ENCODE peak calls at places on chromosome 12, in six cellular contexts. One of them, this sample, is unnamed.

GRCh38 chr12:122880668-122881067 is 15.3 kb downstream of the VPS37B start:
- DNase-seq in endothelial cell of umbilical vein: no peak
- DNase-seq in breast epithelium: no peak
- DNase-seq in GM23338: peak; percentile 73
- DNase-seq in transverse colon: no peak
- DNase-seq in H1: no peak
- DNase-seq in this sample: no peak

GRCh38 chr12:989751-990278 is 1.2 kb upstream of the ERC1 start:
- DNase-seq in endothelial cell of umbilical vein: peak; percentile 78
- DNase-seq in breast epithelium: no peak
- DNase-seq in GM23338: no peak
- DNase-seq in transverse colon: peak; percentile 13
- DNase-seq in H1: no peak
- DNase-seq in this sample: no peak

GRCh38 chr12:76520348-76520747 is 39.2 kb downstream of the OSBPL8 start:
- DNase-seq in endothelial cell of umbilical vein: peak; percentile 45
- DNase-seq in breast epithelium: no peak
- DNase-seq in GM23338: no peak
- DNase-seq in transverse colon: no peak
- DNase-seq in H1: no peak
- DNase-seq in this sample: no peak

GRCh38 chr12:57735952-57736742 is 2.4 kb downstream of the AGAP2 start:
- DNase-seq in endothelial cell of umbilical vein: no peak
- DNase-seq in breast epithelium: no peak
- DNase-seq in GM23338: peak; percentile 91
- DNase-seq in transverse colon: no peak
- DNase-seq in H1: no peak
- DNase-seq in this sample: no peak

GRCh38 chr12:53047221-53048032 is 2.4 kb upstream of the TNS2 start:
- DNase-seq in endothelial cell of umbilical vein: peak; percentile 32
- DNase-seq in breast epithelium: peak; percentile 80
- DNase-seq in GM23338: peak; percentile 86
- DNase-seq in transverse colon: peak; percentile 83
- DNase-seq in H1: no peak
- DNase-seq in this sample: no peak

GRCh38 chr12:130973906-130974305 is 20.2 kb downstream of the ADGRD1 start:
- DNase-seq in endothelial cell of umbilical vein: no peak
- DNase-seq in breast epithelium: no peak
- DNase-seq in GM23338: no peak
- DNase-seq in transverse colon: no peak
- DNase-seq in H1: no peak
- DNase-seq in this sample: no peak

GRCh38 chr12:50220357-50221061 is 53.3 kb upstream of the CERS5 start:
- DNase-seq in endothelial cell of umbilical vein: peak; percentile 77
- DNase-seq in breast epithelium: no peak
- DNase-seq in GM23338: no peak
- DNase-seq in transverse colon: no peak
- DNase-seq in H1: no peak
- DNase-seq in this sample: no peak

GRCh38 chr12:117466677-117467362 is 105.4 kb upstream of the NOS1 start:
- DNase-seq in endothelial cell of umbilical vein: no peak
- DNase-seq in breast epithelium: no peak
- DNase-seq in GM23338: no peak
- DNase-seq in transverse colon: peak; percentile 7
- DNase-seq in H1: no peak
- DNase-seq in this sample: no peak

GRCh38 chr12:53603196-53603595 is 23.0 kb downstream of the ATF7 start:
- DNase-seq in endothelial cell of umbilical vein: peak; percentile 39
- DNase-seq in breast epithelium: no peak
- DNase-seq in GM23338: peak; percentile 26
- DNase-seq in transverse colon: no peak
- DNase-seq in H1: no peak
- DNase-seq in this sample: no peak

GRCh38 chr12:3694673-3695072 is 58.2 kb downstream of the CRACR2A start:
- DNase-seq in endothelial cell of umbilical vein: no peak
- DNase-seq in breast epithelium: no peak
- DNase-seq in GM23338: no peak
- DNase-seq in transverse colon: no peak
- DNase-seq in H1: no peak
- DNase-seq in this sample: no peak

GRCh38 chr12:44942714-44943113 is 66.6 kb upstream of the NELL2 start:
- DNase-seq in endothelial cell of umbilical vein: no peak
- DNase-seq in breast epithelium: no peak
- DNase-seq in GM23338: no peak
- DNase-seq in transverse colon: no peak
- DNase-seq in H1: no peak
- DNase-seq in this sample: no peak

GRCh38 chr12:119334459-119335170 is at the start of gene CCDC60:
- DNase-seq in endothelial cell of umbilical vein: no peak
- DNase-seq in breast epithelium: no peak
- DNase-seq in GM23338: peak; percentile 95
- DNase-seq in transverse colon: peak; percentile 52
- DNase-seq in H1: peak; percentile 61
- DNase-seq in this sample: no peak

GRCh38 chr12:65800928-65801327 is 23.4 kb upstream of the HMGA2 start:
- DNase-seq in endothelial cell of umbilical vein: no peak
- DNase-seq in breast epithelium: no peak
- DNase-seq in GM23338: no peak
- DNase-seq in transverse colon: no peak
- DNase-seq in H1: no peak
- DNase-seq in this sample: no peak

GRCh38 chr12:26346748-26347147 is 151.4 kb downstream of the SSPN start:
- DNase-seq in endothelial cell of umbilical vein: no peak
- DNase-seq in breast epithelium: no peak
- DNase-seq in GM23338: no peak
- DNase-seq in transverse colon: no peak
- DNase-seq in H1: no peak
- DNase-seq in this sample: no peak

GRCh38 chr12:1530592-1531159 is 63.7 kb downstream of the FBXL14 start:
- DNase-seq in endothelial cell of umbilical vein: no peak
- DNase-seq in breast epithelium: no peak
- DNase-seq in GM23338: peak; percentile 34
- DNase-seq in transverse colon: no peak
- DNase-seq in H1: no peak
- DNase-seq in this sample: no peak

GRCh38 chr12:92971869-92972524 is 42.9 kb upstream of the EEA1 start:
- DNase-seq in endothelial cell of umbilical vein: peak; percentile 45
- DNase-seq in breast epithelium: no peak
- DNase-seq in GM23338: no peak
- DNase-seq in transverse colon: no peak
- DNase-seq in H1: no peak
- DNase-seq in this sample: no peak

GRCh38 chr12:117684471-117684870 is 284.3 kb downstream of the KSR2 start:
- DNase-seq in endothelial cell of umbilical vein: no peak
- DNase-seq in breast epithelium: no peak
- DNase-seq in GM23338: no peak
- DNase-seq in transverse colon: no peak
- DNase-seq in H1: no peak
- DNase-seq in this sample: no peak

GRCh38 chr12:117052386-117053049 is 46.7 kb downstream of the TESC start:
- DNase-seq in endothelial cell of umbilical vein: no peak
- DNase-seq in breast epithelium: no peak
- DNase-seq in GM23338: peak; percentile 43
- DNase-seq in transverse colon: no peak
- DNase-seq in H1: no peak
- DNase-seq in this sample: no peak

GRCh38 chr12:68784015-68784414 is 24.0 kb upstream of the MDM2 start:
- DNase-seq in endothelial cell of umbilical vein: no peak
- DNase-seq in breast epithelium: no peak
- DNase-seq in GM23338: peak; percentile 35
- DNase-seq in transverse colon: no peak
- DNase-seq in H1: no peak
- DNase-seq in this sample: no peak

GRCh38 chr12:41663487-41664258 is 475.6 kb downstream of the PDZRN4 start:
- DNase-seq in endothelial cell of umbilical vein: peak; percentile 50
- DNase-seq in breast epithelium: no peak
- DNase-seq in GM23338: peak; percentile 80
- DNase-seq in transverse colon: no peak
- DNase-seq in H1: no peak
- DNase-seq in this sample: no peak

GRCh38 chr12:76074701-76075336 is 9.7 kb downstream of the NAP1L1 start:
- DNase-seq in endothelial cell of umbilical vein: no peak
- DNase-seq in breast epithelium: no peak
- DNase-seq in GM23338: no peak
- DNase-seq in transverse colon: no peak
- DNase-seq in H1: no peak
- DNase-seq in this sample: no peak

GRCh38 chr12:124654666-124655316 is 87.4 kb upstream of the NCOR2 start:
- DNase-seq in endothelial cell of umbilical vein: no peak
- DNase-seq in breast epithelium: peak; percentile 48
- DNase-seq in GM23338: no peak
- DNase-seq in transverse colon: no peak
- DNase-seq in H1: no peak
- DNase-seq in this sample: no peak

GRCh38 chr12:69239922-69240624 is 704 bp downstream of the CPSF6 start:
- DNase-seq in endothelial cell of umbilical vein: peak; percentile 50
- DNase-seq in breast epithelium: peak; percentile 39
- DNase-seq in GM23338: peak; percentile 75
- DNase-seq in transverse colon: peak; percentile 55
- DNase-seq in H1: no peak
- DNase-seq in this sample: no peak

GRCh38 chr12:89352492-89353187 is at the start of gene DUSP6:
- DNase-seq in endothelial cell of umbilical vein: peak; percentile 100
- DNase-seq in breast epithelium: peak; percentile 97
- DNase-seq in GM23338: peak; percentile 99
- DNase-seq in transverse colon: peak; percentile 97
- DNase-seq in H1: peak; percentile 96
- DNase-seq in this sample: peak; percentile 94

GRCh38 chr12:89352242-89352491 is 134 bp downstream of the DUSP6 start:
- DNase-seq in endothelial cell of umbilical vein: no peak
- DNase-seq in breast epithelium: no peak
- DNase-seq in GM23338: no peak
- DNase-seq in transverse colon: no peak
- DNase-seq in H1: no peak
- DNase-seq in this sample: no peak

GRCh38 chr12:89350661-89351488 is 1.4 kb downstream of the DUSP6 start:
- DNase-seq in endothelial cell of umbilical vein: peak; percentile 45
- DNase-seq in breast epithelium: no peak
- DNase-seq in GM23338: no peak
- DNase-seq in transverse colon: peak; percentile 33
- DNase-seq in H1: no peak
- DNase-seq in this sample: no peak

GRCh38 chr12:89350260-89350659 is 2.0 kb downstream of the DUSP6 start:
- DNase-seq in endothelial cell of umbilical vein: peak; percentile 25
- DNase-seq in breast epithelium: no peak
- DNase-seq in GM23338: peak; percentile 61
- DNase-seq in transverse colon: no peak
- DNase-seq in H1: no peak
- DNase-seq in this sample: no peak

DNA sequence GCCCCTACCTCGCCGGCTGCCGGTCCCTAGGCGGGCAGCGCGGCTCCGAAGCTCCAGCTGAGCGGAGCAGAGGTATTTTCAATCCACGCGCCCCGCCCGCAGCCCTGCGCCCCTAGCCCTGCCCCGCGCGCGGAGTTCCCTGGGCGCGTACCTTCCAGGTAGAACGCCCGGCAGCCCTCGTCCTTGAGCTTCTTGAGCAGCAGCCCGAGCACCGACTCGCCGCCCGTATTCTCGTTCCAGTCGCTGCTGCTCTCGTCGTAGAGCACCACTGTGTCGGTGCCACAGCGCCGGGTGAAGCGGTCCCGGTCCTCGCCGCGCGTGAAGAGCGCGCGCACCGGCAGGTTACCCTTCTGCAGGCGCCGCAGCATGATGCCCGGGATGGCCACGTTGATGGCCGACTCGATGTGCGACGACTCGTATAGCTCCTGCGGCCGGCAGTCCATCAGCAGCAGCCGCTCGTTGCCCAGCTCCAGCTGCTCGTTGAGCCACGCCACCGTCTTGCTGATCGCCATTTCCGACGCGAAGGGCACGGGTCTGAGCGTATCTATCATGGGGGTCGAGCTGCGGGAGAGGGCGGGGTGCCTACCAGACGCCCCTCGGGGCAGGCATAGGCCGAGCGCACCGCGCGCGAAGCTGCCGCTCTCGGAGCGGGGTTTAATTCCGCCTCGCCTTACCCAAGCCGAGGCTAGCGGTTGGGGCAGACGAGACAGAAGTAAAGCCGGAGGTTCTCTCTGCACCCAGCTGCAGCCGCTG is 636 bp downstream of the DUSP6 start:
- DNase-seq in endothelial cell of umbilical vein: no peak
- DNase-seq in breast epithelium: no peak
- DNase-seq in GM23338: no peak
- DNase-seq in transverse colon: peak; percentile 47
- DNase-seq in H1: no peak
- DNase-seq in this sample: no peak
- TF ChIP-seq POLR2AphosphoS5 in endothelial cell of umbilical vein: no peak
- TF ChIP-seq POLR2AphosphoS5 in breast epithelium: no peak
- TF ChIP-seq POLR2AphosphoS5 in GM23338: peak; percentile 7
- TF ChIP-seq POLR2AphosphoS5 in transverse colon: no peak
- TF ChIP-seq POLR2AphosphoS5 in H1: peak; percentile 34
- TF ChIP-seq POLR2AphosphoS5 in this sample: no peak

GRCh38 chr12:62597253-62597652 is 130.6 kb downstream of the MON2 start:
- DNase-seq in endothelial cell of umbilical vein: no peak
- DNase-seq in breast epithelium: no peak
- DNase-seq in GM23338: no peak
- DNase-seq in transverse colon: no peak
- DNase-seq in H1: no peak
- DNase-seq in this sample: no peak

GRCh38 chr12:62598846-62599245 is 132.2 kb downstream of the MON2 start:
- DNase-seq in endothelial cell of umbilical vein: no peak
- DNase-seq in breast epithelium: no peak
- DNase-seq in GM23338: no peak
- DNase-seq in transverse colon: no peak
- DNase-seq in H1: no peak
- DNase-seq in this sample: no peak

GRCh38 chr12:62601765-62602444 is 135.3 kb downstream of the MON2 start:
- DNase-seq in endothelial cell of umbilical vein: no peak
- DNase-seq in breast epithelium: no peak
- DNase-seq in GM23338: no peak
- DNase-seq in transverse colon: no peak
- DNase-seq in H1: no peak
- DNase-seq in this sample: no peak

GRCh38 chr12:62602445-62603060 is 135.9 kb downstream of the MON2 start:
- DNase-seq in endothelial cell of umbilical vein: peak; percentile 91
- DNase-seq in breast epithelium: peak; percentile 88
- DNase-seq in GM23338: peak; percentile 95
- DNase-seq in transverse colon: peak; percentile 91
- DNase-seq in H1: peak; percentile 79
- DNase-seq in this sample: peak; percentile 46

GRCh38 chr12:62600038-62600437 is 133.4 kb downstream of the MON2 start:
- DNase-seq in endothelial cell of umbilical vein: no peak
- DNase-seq in breast epithelium: no peak
- DNase-seq in GM23338: peak; percentile 46
- DNase-seq in transverse colon: no peak
- DNase-seq in H1: no peak
- DNase-seq in this sample: no peak
- TF ChIP-seq CTCF in endothelial cell of umbilical vein: no peak
- TF ChIP-seq CTCF in breast epithelium: no peak
- TF ChIP-seq CTCF in GM23338: peak; percentile 52
- TF ChIP-seq CTCF in transverse colon: no peak
- TF ChIP-seq CTCF in H1: peak; percentile 25
- TF ChIP-seq CTCF in this sample: peak; percentile 44

GRCh38 chr12:56165369-56165768 is 7.2 kb downstream of the MYL6 start:
- DNase-seq in endothelial cell of umbilical vein: no peak
- DNase-seq in breast epithelium: no peak
- DNase-seq in GM23338: no peak
- DNase-seq in transverse colon: no peak
- DNase-seq in H1: no peak
- DNase-seq in this sample: no peak
- TF ChIP-seq POLR2AphosphoS5 in endothelial cell of umbilical vein: peak; percentile 62
- TF ChIP-seq POLR2AphosphoS5 in breast epithelium: no peak
- TF ChIP-seq POLR2AphosphoS5 in GM23338: no peak
- TF ChIP-seq POLR2AphosphoS5 in transverse colon: no peak
- TF ChIP-seq POLR2AphosphoS5 in H1: peak; percentile 74
- TF ChIP-seq POLR2AphosphoS5 in this sample: no peak

GRCh38 chr12:115443351-115443938 is 759.5 kb upstream of the TBX3 start:
- DNase-seq in endothelial cell of umbilical vein: no peak
- DNase-seq in breast epithelium: no peak
- DNase-seq in GM23338: no peak
- DNase-seq in transverse colon: no peak
- DNase-seq in H1: no peak
- DNase-seq in this sample: no peak
- TF ChIP-seq CTCF in endothelial cell of umbilical vein: no peak
- TF ChIP-seq CTCF in breast epithelium: no peak
- TF ChIP-seq CTCF in GM23338: no peak
- TF ChIP-seq CTCF in transverse colon: no peak
- TF ChIP-seq CTCF in H1: no peak
- TF ChIP-seq CTCF in this sample: no peak

This sample was measured in Panc1.